ENCODE peak calls at places on chromosomes 5 and 9, in seven cellular contexts. Z, S, X, K, I, P and M are unnamed samples.
A peak's percentile ranks its signal among the peaks of the same experiment; 100 is the strongest.

GRCh38 chr5:100479079-100479688 is 56.0 kb upstream of the FAM174A start:
- DNase-seq in Z (peak; percentile 33), S (peak; percentile 14), X (no peak), K (no peak), I (no peak), P (peak; percentile 11), M (peak; percentile 60)

GRCh38 chr5:989961-990530 is 18.6 kb upstream of the NKD2 start:
- DNase-seq in Z (no peak), S (peak; percentile 68), X (peak; percentile 75), K (peak; percentile 36), I (no peak), P (peak; percentile 57), M (no peak)

GRCh38 chr5:140347382-140347781 is 979 bp upstream of the HBEGF start:
- DNase-seq in Z (no peak), S (no peak), X (no peak), K (no peak), I (no peak), P (no peak), M (no peak)

GRCh38 chr5:146426305-146426704 is 20.8 kb upstream of the TCERG1 start:
- DNase-seq in Z (no peak), S (peak; percentile 15), X (no peak), K (no peak), I (no peak), P (no peak), M (no peak)

GRCh38 chr5:98069876-98070512 is 703.5 kb upstream of the RGMB start:
- DNase-seq in Z (no peak), S (no peak), X (no peak), K (no peak), I (no peak), P (peak; percentile 30), M (peak; percentile 27)

GRCh38 chr9:126375386-126375785 is 48.8 kb downstream of the MVB12B start:
- DNase-seq in Z (no peak), S (peak; percentile 14), X (no peak), K (no peak), I (no peak), P (peak; percentile 33), M (no peak)

GRCh38 chr5:127092690-127093089 is 19.4 kb upstream of the C5orf63 start:
- DNase-seq in Z (no peak), S (peak; percentile 62), X (no peak), K (no peak), I (no peak), P (peak; percentile 66), M (no peak)

GRCh38 chr5:13251623-13252367 is 692.7 kb downstream of the DNAH5 start:
- DNase-seq in Z (no peak), S (no peak), X (no peak), K (peak; percentile 62), I (no peak), P (peak; percentile 8), M (no peak)

GRCh38 chr9:122099271-122099869 is 6.3 kb upstream of the TTLL11 start:
- DNase-seq in Z (peak; percentile 84), S (peak; percentile 84), X (peak; percentile 75), K (peak; percentile 92), I (peak; percentile 91), P (peak; percentile 84), M (peak; percentile 80)

GRCh38 chr9:37591775-37592107 is 656 bp downstream of the TOMM5 start:
- DNase-seq in Z (no peak), S (no peak), X (no peak), K (no peak), I (no peak), P (no peak), M (peak; percentile 8)

GRCh38 chr9:131379056-131379455 is 14.8 kb upstream of the PRRC2B start:
- DNase-seq in Z (no peak), S (no peak), X (no peak), K (no peak), I (no peak), P (no peak), M (no peak)

GRCh38 chr5:40141418-40141817 is 538.3 kb upstream of the PTGER4 start:
- DNase-seq in Z (no peak), S (no peak), X (no peak), K (no peak), I (no peak), P (no peak), M (no peak)

GRCh38 chr9:88272986-88273385 is 115.3 kb upstream of the SPIN1 start:
- DNase-seq in Z (no peak), S (no peak), X (no peak), K (no peak), I (no peak), P (no peak), M (no peak)

GRCh38 chr5:107074991-107075390 is 595.7 kb downstream of the EFNA5 start:
- DNase-seq in Z (no peak), S (no peak), X (no peak), K (no peak), I (no peak), P (no peak), M (no peak)

GRCh38 chr5:60494144-60494543 is 205.8 kb downstream of the DEPDC1B start:
- DNase-seq in Z (no peak), S (no peak), X (no peak), K (no peak), I (no peak), P (no peak), M (no peak)

GRCh38 chr5:159814810-159815585 is 101.3 kb upstream of the ADRA1B start:
- DNase-seq in Z (no peak), S (no peak), X (no peak), K (no peak), I (no peak), P (no peak), M (no peak)

GRCh38 chr9:137302176-137303030 is at the start of gene NRARP:
- DNase-seq in Z (peak; percentile 91), S (peak; percentile 84), X (no peak), K (peak; percentile 96), I (peak; percentile 91), P (peak; percentile 86), M (peak; percentile 90)
- TF ChIP-seq CTCF in Z (peak; percentile 68), S (peak; percentile 61), X (peak; percentile 22), K (peak; percentile 9), I (no peak), P (peak; percentile 66), M (peak; percentile 40)

GRCh38 chr9:133981589-133981957 is 10.6 kb downstream of the VAV2 start:
- DNase-seq in Z (no peak), S (no peak), X (no peak), K (no peak), I (no peak), P (no peak), M (no peak)

GRCh38 chr9:133979124-133979920 is 12.8 kb downstream of the VAV2 start:
- DNase-seq in Z (peak; percentile 86), S (peak; percentile 48), X (no peak), K (no peak), I (peak; percentile 48), P (peak; percentile 63), M (peak; percentile 67)

GRCh38 chr9:133980864-133981588 is 11.1 kb downstream of the VAV2 start:
- DNase-seq in Z (no peak), S (no peak), X (no peak), K (no peak), I (peak; percentile 17), P (no peak), M (no peak)

GRCh38 chr9:133978226-133979123 is 13.6 kb downstream of the VAV2 start:
- DNase-seq in Z (no peak), S (no peak), X (no peak), K (no peak), I (peak; percentile 25), P (no peak), M (no peak)

DNA sequence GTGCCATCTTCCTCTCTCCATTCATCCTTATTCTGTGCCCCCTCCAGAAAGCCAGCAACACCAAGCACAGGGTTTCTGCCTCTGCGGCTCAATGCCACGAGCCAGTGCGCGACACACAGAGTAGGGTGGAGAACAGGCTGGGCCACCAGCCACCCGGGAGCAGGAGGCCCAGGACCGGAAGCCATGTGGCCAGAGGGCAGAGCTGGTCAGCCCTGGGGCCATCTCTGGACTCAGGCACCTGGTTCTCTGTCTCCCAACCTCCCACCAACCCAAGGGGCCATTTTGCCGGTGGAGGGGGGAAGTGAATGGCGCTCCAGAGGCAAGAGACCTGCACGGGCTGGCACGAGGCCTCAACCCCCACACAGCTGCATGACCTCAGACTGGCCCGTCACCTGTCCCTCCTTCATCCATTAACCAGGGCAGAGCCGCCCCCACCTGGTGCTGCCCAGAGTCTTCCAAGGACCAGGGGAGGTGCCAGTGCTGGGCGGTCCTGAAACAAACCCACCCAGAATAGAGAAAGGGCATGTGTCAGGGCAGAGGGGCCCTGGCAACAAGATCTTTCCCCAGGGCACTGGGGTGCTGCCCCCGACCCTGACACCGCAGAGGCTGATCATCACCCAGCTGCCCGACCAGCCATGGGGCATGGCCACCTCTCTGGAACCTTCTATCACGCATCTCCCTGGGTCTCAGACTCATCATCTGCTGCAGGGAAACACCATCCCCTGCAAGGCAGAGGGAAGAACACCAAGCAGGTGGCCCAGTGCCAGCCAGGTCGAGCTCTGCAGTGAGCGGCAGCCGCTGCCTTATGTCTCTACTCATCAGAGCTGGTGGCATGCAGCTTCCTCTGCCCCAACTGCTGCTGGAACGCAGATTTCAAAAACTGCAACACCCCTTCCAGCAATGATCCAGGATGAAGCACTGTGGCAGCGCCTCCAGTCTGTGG is 11.9 kb downstream of the VAV2 start:
- DNase-seq in Z (peak; percentile 44), S (no peak), X (no peak), K (no peak), I (peak; percentile 36), P (no peak), M (no peak)
- H3K4me3 ChIP-seq in Z (peak overlapping the region; percentile 48), S (no peak overlapping the region), X (peak overlapping the region; percentile 64), K (no peak overlapping the region), I (no peak overlapping the region), P (no peak overlapping the region), M (no peak overlapping the region)

GRCh38 chr5:102974177-102974576 is 145.8 kb downstream of the GIN1 start:
- DNase-seq in Z (no peak), S (no peak), X (no peak), K (no peak), I (no peak), P (no peak), M (no peak)
- TF ChIP-seq CTCF in Z (peak; percentile 23), S (no peak), X (no peak), K (no peak), I (no peak), P (no peak), M (no peak)

GRCh38 chr9:72947987-72948465 is 4.8 kb downstream of the ALDH1A1 start:
- DNase-seq in Z (no peak), S (no peak), X (no peak), K (no peak), I (no peak), P (no peak), M (no peak)
- H3K4me3 ChIP-seq in Z (no peak overlapping the region), S (no peak overlapping the region), X (no peak overlapping the region), K (peak overlapping the region; percentile 42), I (peak overlapping the region; percentile 32), P (no peak overlapping the region), M (no peak overlapping the region)

DNA sequence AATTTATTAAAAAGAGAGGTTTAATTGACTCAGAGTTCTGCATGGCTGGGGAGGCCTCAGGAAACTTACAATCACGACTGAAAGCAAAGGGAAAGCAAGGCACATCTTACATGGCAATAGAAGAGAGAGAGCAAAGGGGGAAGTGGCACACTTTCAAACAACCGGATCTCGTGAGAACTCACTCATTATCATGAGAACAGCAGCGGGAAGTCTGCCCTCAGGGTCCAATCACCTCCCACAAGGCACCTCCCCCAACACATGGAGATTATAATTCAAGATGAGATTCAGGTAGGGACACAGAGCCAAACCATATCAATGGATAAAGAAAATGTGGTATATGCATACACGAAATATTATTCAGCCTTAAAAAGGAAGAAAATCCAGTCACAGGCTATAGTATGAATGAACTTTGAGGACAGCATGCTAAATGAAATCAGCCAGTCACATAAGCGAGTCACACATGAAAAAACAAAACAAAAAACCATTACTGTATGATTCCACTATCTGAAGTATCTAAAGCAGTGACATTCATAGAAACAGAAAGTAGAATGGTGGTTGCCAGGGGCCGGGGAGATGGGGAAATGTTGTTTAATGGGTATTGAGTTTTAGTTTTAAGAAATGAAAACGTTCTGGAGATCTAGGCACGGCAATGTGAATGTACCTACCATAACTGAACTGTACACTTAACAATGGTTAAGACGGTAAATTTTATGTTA is 83.4 kb upstream of the PCA3 start:
- DNase-seq in Z (no peak), S (no peak), X (no peak), K (no peak), I (no peak), P (no peak), M (no peak)
- TF ChIP-seq CTCF in Z (no peak), S (no peak), X (no peak), K (no peak), I (no peak), P (no peak), M (no peak)